ENCODE peak calls at places on chromosomes 3 and 15, in five cellular contexts. B is stomach, V is K562, S is H1, A is GM12878. I is an unnamed sample.

GRCh38 chr15:87940763-87941162 is 315.8 kb downstream of the NTRK3 start:
- DNase-seq in S (no peak), B (no peak), V (no peak), A (no peak), I (no peak)

GRCh38 chr3:193744048-193744821 is 151.2 kb downstream of the OPA1 start:
- DNase-seq in V (peak), S (no peak), A (peak), B (peak), I (no peak)

GRCh38 chr15:40894689-40895308 is 549 bp downstream of the VPS18 start:
- DNase-seq in B (peak), S (no peak), A (no peak), V (peak), I (peak)

GRCh38 chr3:16183601-16184270 is 9.3 kb downstream of the GALNT15 start:
- DNase-seq in A (no peak), S (no peak), V (no peak), B (no peak), I (no peak)

GRCh38 chr3:29887450-29887849 is 606.6 kb downstream of the RBMS3 start:
- DNase-seq in B (no peak), V (no peak), S (no peak), A (no peak), I (no peak)

GRCh38 chr3:104323226-104323625 is 1043.5 kb upstream of the ALCAM start:
- DNase-seq in B (no peak), V (no peak), A (no peak), S (no peak), I (no peak)

GRCh38 chr15:46304320-46304719 is 669.5 kb downstream of the SQOR start:
- DNase-seq in S (no peak), B (no peak), A (no peak), V (peak), I (no peak)

GRCh38 chr3:72177075-72178050 is 392.4 kb upstream of the PROK2 start:
- DNase-seq in V (peak), S (no peak), B (peak), A (no peak), I (peak)

GRCh38 chr3:4078903-4079302 is 224.3 kb upstream of the SETMAR start:
- DNase-seq in A (no peak), V (no peak), S (no peak), B (no peak), I (no peak)

GRCh38 chr3:180277036-180277435 is 240.3 kb upstream of the PEX5L start:
- DNase-seq in A (no peak), V (no peak), S (no peak), B (no peak), I (no peak)

DNA sequence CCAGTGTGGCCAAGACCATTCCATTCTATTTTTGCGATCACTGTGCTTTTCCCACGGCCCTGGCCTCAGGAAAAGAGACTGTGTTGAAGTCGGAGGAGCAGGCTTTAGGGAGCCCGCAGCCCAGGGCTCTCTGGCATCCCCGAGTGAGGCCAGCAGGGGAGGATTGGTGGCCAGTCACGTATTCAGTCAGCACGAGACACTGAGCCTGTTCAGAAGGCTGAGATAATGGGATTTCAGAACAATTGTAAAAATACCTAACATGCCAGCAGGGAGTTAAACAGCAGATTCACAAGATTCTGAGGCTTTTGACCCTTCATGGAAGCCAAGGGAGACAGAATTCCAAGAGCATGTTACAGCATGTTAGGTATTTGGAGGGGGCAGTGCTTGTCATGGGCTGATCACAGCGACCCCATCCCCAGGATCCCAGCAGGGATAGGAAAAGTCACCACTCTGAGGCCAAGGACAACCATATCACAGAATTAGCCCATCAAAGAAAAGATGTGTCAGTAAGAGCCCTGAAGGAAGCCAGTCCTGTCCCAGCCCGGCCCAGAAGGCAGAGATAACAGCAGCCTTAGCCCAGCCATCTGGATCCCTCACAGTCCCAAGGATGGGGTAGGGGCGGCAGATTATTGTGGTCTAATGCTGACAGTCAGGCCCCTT is 40.6 kb downstream of the AMOTL2 start:
- DNase-seq in V (no peak), B (no peak), A (no peak), S (no peak), I (peak)
- TF ChIP-seq POLR2AphosphoS5 in V (no peak), B (no peak), A (no peak), S (no peak), I (no peak)

DNA sequence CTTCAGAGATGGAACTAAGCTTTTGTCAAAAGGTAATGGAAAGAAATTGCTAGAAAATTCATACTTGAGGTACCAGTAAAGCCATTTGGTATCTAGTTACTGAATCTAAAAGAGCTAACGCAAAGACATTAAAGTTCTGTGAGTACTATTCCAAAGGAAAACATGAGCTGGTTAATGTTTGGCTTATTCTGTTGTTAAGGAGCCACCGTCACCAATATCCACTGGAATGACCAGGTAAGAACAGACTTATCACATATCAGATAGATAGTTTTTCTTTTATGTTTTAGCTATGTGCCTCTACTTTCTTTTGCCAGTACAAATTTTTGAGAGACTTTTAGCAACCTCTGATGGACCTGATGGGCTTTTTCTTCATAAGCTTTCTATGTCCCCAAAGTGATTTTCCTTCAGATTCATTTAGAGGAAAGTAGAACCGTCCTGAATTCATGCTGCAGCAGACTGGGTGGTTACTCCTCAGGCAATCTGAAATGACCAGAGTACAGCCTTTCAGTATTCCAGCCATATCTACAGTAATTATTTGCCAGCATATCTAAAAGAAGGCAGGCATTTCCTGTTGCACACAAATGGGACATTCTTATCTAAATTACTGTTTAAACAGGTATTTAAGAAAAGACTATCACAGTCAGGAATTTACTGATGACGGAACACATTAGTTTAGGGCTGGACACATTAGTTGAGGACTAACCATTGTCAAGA is 274.1 kb downstream of the MECOM start:
- DNase-seq in V (no peak), B (no peak), S (no peak), A (no peak), I (no peak)
- TF ChIP-seq POLR2A in V (no peak), B (no peak), S (no peak), A (no peak), I (no peak)

DNA sequence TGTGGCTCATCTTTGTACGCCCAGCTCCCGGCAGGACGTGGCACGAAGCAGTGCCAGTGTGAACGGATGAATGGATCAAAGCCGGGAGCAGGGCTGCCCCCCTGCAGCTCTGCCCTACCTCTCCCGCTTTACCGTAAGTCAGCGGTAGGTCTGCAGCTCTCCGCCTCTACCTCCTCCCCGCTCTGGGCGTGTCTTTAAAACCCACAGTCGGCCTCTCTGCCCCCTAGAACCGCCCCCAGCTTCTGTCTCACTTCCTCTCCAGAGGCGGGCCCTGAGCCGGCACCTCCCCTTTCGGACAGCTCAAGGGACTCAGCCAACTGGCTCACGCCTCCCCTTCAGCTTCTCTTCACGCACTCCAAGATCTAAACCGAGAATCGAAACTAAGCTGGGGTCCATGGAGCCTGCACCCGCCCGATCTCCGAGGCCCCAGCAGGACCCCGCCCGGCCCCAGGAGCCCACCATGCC is at the start of gene PML:
- DNase-seq in V (peak), A (peak), B (peak), S (peak), I (peak)
- TF ChIP-seq EP300 in V (no peak), A (no peak), B (no peak), S (no peak), I (no peak)

DNA sequence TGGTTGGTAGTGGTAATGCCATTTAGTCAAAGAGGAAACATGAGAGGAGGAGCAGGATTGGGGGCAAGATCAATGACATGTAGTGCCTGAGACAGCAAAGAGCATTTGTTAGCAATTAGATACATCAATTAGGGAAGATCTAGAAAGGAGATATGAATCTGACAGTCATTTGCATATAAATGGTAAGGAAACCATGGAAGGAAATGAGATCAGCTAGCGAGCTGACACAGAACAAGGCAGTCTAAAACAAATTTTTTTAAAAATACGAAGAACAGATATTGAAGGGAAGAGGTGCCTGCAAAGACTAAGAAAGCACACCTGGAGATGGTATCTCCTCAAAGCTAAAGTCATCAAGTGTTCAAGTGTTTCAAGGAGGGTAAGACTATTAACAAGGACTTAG is 4.6 kb downstream of the EPM2AIP1 start:
- DNase-seq in B (no peak), S (no peak), A (no peak), V (no peak), I (no peak)
- TF ChIP-seq POLR2AphosphoS5 in B (no peak), S (no peak), A (no peak), V (no peak), I (no peak)

GRCh38 chr3:48897401-48898376 is 993 bp downstream of the SLC25A20 start:
- DNase-seq in B (no peak), V (no peak), S (no peak), A (no peak), I (no peak)
- TF ChIP-seq POLR2A in B (no peak), V (no peak), S (no peak), A (no peak), I (no peak)

GRCh38 chr3:102687851-102688555 is 253.2 kb downstream of the ZPLD1 start:
- DNase-seq in V (no peak), B (no peak), S (peak), A (no peak), I (no peak)

GRCh38 chr3:102686792-102687191 is 252.0 kb downstream of the ZPLD1 start:
- DNase-seq in B (no peak), S (no peak), V (no peak), A (no peak), I (no peak)

GRCh38 chr3:102682761-102683160 is 247.9 kb downstream of the ZPLD1 start:
- DNase-seq in A (no peak), V (no peak), B (no peak), S (no peak), I (no peak)

GRCh38 chr3:102691507-102691906 is 256.7 kb downstream of the ZPLD1 start:
- DNase-seq in A (no peak), B (no peak), V (no peak), S (no peak), I (no peak)

GRCh38 chr3:102688556-102688930 is 253.7 kb downstream of the ZPLD1 start:
- DNase-seq in B (no peak), V (no peak), S (no peak), A (no peak), I (no peak)
- TF ChIP-seq EP300 in B (no peak), V (no peak), S (no peak), A (no peak), I (no peak)

DNA sequence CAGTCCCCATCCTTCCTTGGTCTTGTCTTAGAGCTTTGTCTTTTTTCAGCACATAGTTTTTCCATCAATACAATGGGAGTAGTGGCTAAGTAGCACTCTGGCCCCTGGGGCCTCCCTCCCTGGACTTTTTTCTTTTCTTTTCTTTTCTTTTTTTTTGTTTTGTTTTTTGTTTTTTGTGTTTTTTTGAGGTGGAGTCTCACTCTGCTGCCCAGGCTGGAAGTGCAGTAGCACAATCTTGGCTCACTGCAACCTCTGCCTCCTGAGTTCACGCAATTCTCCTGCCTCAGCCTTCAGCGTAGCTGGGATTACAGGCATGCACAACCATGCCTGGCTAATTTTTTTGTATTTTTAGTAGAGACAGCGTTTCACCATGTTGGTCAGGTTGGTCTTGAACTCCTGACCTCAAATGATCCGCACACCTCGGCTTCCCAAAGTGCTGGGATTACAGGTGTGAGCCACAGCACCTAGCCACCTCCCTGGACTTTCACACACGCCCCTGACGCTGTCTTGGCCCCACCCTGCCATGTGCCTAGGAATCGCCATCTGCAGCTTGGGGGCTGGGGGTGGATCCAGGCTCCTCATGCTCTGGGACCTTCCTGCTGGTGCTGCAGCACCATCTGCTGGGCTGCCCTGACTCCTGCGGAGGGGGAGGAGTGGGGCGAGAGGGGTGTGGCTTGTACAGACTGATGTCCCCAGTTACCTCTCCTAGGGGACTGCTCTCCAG is 2.8 kb downstream of the C15orf39 start:
- DNase-seq in S (peak), V (peak), B (peak), A (peak), I (peak)
- TF ChIP-seq POLR2AphosphoS5 in S (peak), V (peak), B (peak), A (no peak), I (peak)

GRCh38 chr3:23665741-23666140 is 140.0 kb upstream of the UBE2E1 start:
- DNase-seq in S (no peak), B (no peak), A (no peak), V (no peak), I (no peak)

GRCh38 chr3:23663661-23664186 is 142.0 kb upstream of the UBE2E1 start:
- DNase-seq in V (no peak), S (no peak), B (no peak), A (no peak), I (no peak)

GRCh38 chr3:23663246-23663645 is 142.5 kb upstream of the UBE2E1 start:
- DNase-seq in B (no peak), A (no peak), S (no peak), V (no peak), I (peak)

GRCh38 chr3:23662079-23662617 is 143.6 kb upstream of the UBE2E1 start:
- DNase-seq in A (no peak), B (no peak), S (no peak), V (no peak), I (no peak)

DNA sequence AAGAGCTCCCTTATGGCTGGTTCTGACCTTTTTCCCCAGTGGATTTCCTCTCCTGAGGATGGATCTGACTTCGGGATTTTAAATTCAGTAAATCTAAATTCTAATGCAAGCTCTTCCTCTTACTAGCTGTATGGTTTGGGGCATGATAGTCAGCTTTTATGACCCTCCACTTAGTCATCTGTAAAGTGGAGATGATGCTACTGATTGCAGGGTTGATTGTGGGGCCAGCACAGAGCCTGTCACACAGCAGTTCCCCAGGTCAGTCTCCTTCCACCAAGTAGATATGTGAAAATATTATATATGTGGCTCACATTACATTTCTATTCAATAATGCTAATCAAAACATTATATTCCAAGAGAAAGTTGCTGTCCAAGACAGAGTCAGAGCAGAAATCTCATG is 141.3 kb upstream of the UBE2E1 start:
- DNase-seq in V (no peak), A (no peak), S (no peak), B (no peak), I (no peak)
- TF ChIP-seq POLR2A in V (no peak), A (no peak), S (no peak), B (no peak), I (no peak)